ENCODE peak calls at places on chromosomes 13 and 19, in five cellular contexts. One of them, this sample, is unnamed.

GRCh38 chr19:58351996-58352755 is 1.1 kb downstream of the A1BG start:
- DNase-seq in stimulated activated CD4-positive, alpha-beta T cell treated with anti-CD3 and anti-CD28 coated beads, TNF-alpha, amount 100 ng/mL, for 48 hours: no peak
- DNase-seq in breast epithelium: no peak
- DNase-seq in HS-5: no peak
- DNase-seq in NCI-H1105 treated with DMSO at 0.1 percent for 48 hours: no peak
- DNase-seq in this sample: no peak

GRCh38 chr13:99955747-99956472 is 15.7 kb downstream of the ZIC5 start:
- DNase-seq in stimulated activated CD4-positive, alpha-beta T cell treated with anti-CD3 and anti-CD28 coated beads, TNF-alpha, amount 100 ng/mL, for 48 hours: no peak
- DNase-seq in breast epithelium: no peak
- DNase-seq in HS-5: no peak
- DNase-seq in NCI-H1105 treated with DMSO at 0.1 percent for 48 hours: no peak
- DNase-seq in this sample: no peak

GRCh38 chr13:52599037-52599852 is 43.0 kb upstream of the HNRNPA1L2 start:
- DNase-seq in stimulated activated CD4-positive, alpha-beta T cell treated with anti-CD3 and anti-CD28 coated beads, TNF-alpha, amount 100 ng/mL, for 48 hours: no peak
- DNase-seq in breast epithelium: no peak
- DNase-seq in HS-5: no peak
- DNase-seq in NCI-H1105 treated with DMSO at 0.1 percent for 48 hours: peak; percentile 43
- DNase-seq in this sample: peak; percentile 55

GRCh38 chr13:101499406-101499805 is 46.9 kb downstream of the ITGBL1 start:
- DNase-seq in stimulated activated CD4-positive, alpha-beta T cell treated with anti-CD3 and anti-CD28 coated beads, TNF-alpha, amount 100 ng/mL, for 48 hours: no peak
- DNase-seq in breast epithelium: no peak
- DNase-seq in HS-5: no peak
- DNase-seq in NCI-H1105 treated with DMSO at 0.1 percent for 48 hours: no peak
- DNase-seq in this sample: no peak

GRCh38 chr13:108632649-108633167 is 3.3 kb downstream of the MYO16 start:
- DNase-seq in stimulated activated CD4-positive, alpha-beta T cell treated with anti-CD3 and anti-CD28 coated beads, TNF-alpha, amount 100 ng/mL, for 48 hours: no peak
- DNase-seq in breast epithelium: no peak
- DNase-seq in HS-5: no peak
- DNase-seq in NCI-H1105 treated with DMSO at 0.1 percent for 48 hours: no peak
- DNase-seq in this sample: no peak

GRCh38 chr13:110520431-110521295 is 40.9 kb downstream of the RAB20 start:
- DNase-seq in stimulated activated CD4-positive, alpha-beta T cell treated with anti-CD3 and anti-CD28 coated beads, TNF-alpha, amount 100 ng/mL, for 48 hours: no peak
- DNase-seq in breast epithelium: no peak
- DNase-seq in HS-5: no peak
- DNase-seq in NCI-H1105 treated with DMSO at 0.1 percent for 48 hours: no peak
- DNase-seq in this sample: no peak

GRCh38 chr13:23671367-23671766 is 101.2 kb downstream of the TNFRSF19 start:
- DNase-seq in stimulated activated CD4-positive, alpha-beta T cell treated with anti-CD3 and anti-CD28 coated beads, TNF-alpha, amount 100 ng/mL, for 48 hours: no peak
- DNase-seq in breast epithelium: no peak
- DNase-seq in HS-5: no peak
- DNase-seq in NCI-H1105 treated with DMSO at 0.1 percent for 48 hours: no peak
- DNase-seq in this sample: no peak

GRCh38 chr13:21326155-21327030 is 132.7 kb downstream of the ZDHHC20 start:
- DNase-seq in stimulated activated CD4-positive, alpha-beta T cell treated with anti-CD3 and anti-CD28 coated beads, TNF-alpha, amount 100 ng/mL, for 48 hours: peak; percentile 19
- DNase-seq in breast epithelium: no peak
- DNase-seq in HS-5: no peak
- DNase-seq in NCI-H1105 treated with DMSO at 0.1 percent for 48 hours: no peak
- DNase-seq in this sample: peak; percentile 30

GRCh38 chr19:3880471-3881271 is at the start of gene ATCAY:
- DNase-seq in stimulated activated CD4-positive, alpha-beta T cell treated with anti-CD3 and anti-CD28 coated beads, TNF-alpha, amount 100 ng/mL, for 48 hours: no peak
- DNase-seq in breast epithelium: no peak
- DNase-seq in HS-5: no peak
- DNase-seq in NCI-H1105 treated with DMSO at 0.1 percent for 48 hours: peak; percentile 88
- DNase-seq in this sample: no peak

GRCh38 chr13:21071015-21071414 is 9.6 kb upstream of the LATS2 start:
- DNase-seq in stimulated activated CD4-positive, alpha-beta T cell treated with anti-CD3 and anti-CD28 coated beads, TNF-alpha, amount 100 ng/mL, for 48 hours: no peak
- DNase-seq in breast epithelium: no peak
- DNase-seq in HS-5: no peak
- DNase-seq in NCI-H1105 treated with DMSO at 0.1 percent for 48 hours: no peak
- DNase-seq in this sample: peak; percentile 44

GRCh38 chr19:46821512-46822359 is 28.9 kb downstream of the AP2S1 start:
- DNase-seq in stimulated activated CD4-positive, alpha-beta T cell treated with anti-CD3 and anti-CD28 coated beads, TNF-alpha, amount 100 ng/mL, for 48 hours: peak; percentile 41
- DNase-seq in breast epithelium: no peak
- DNase-seq in HS-5: no peak
- DNase-seq in NCI-H1105 treated with DMSO at 0.1 percent for 48 hours: no peak
- DNase-seq in this sample: no peak

GRCh38 chr19:2969104-2969504 is 8.3 kb upstream of the TLE6 start:
- DNase-seq in stimulated activated CD4-positive, alpha-beta T cell treated with anti-CD3 and anti-CD28 coated beads, TNF-alpha, amount 100 ng/mL, for 48 hours: no peak
- DNase-seq in breast epithelium: no peak
- DNase-seq in HS-5: no peak
- DNase-seq in NCI-H1105 treated with DMSO at 0.1 percent for 48 hours: peak; percentile 94
- DNase-seq in this sample: no peak

GRCh38 chr19:30669329-30670010 is 297.3 kb downstream of the ZNF536 start:
- DNase-seq in stimulated activated CD4-positive, alpha-beta T cell treated with anti-CD3 and anti-CD28 coated beads, TNF-alpha, amount 100 ng/mL, for 48 hours: peak; percentile 41
- DNase-seq in breast epithelium: peak; percentile 70
- DNase-seq in HS-5: no peak
- DNase-seq in NCI-H1105 treated with DMSO at 0.1 percent for 48 hours: peak; percentile 36
- DNase-seq in this sample: no peak

GRCh38 chr13:105982219-105982618 is 553.2 kb downstream of the EFNB2 start:
- DNase-seq in stimulated activated CD4-positive, alpha-beta T cell treated with anti-CD3 and anti-CD28 coated beads, TNF-alpha, amount 100 ng/mL, for 48 hours: no peak
- DNase-seq in breast epithelium: no peak
- DNase-seq in HS-5: no peak
- DNase-seq in NCI-H1105 treated with DMSO at 0.1 percent for 48 hours: no peak
- DNase-seq in this sample: no peak

GRCh38 chr13:78121459-78122348 is 203.1 kb upstream of the EDNRB start:
- DNase-seq in stimulated activated CD4-positive, alpha-beta T cell treated with anti-CD3 and anti-CD28 coated beads, TNF-alpha, amount 100 ng/mL, for 48 hours: peak; percentile 8
- DNase-seq in breast epithelium: no peak
- DNase-seq in HS-5: peak; percentile 11
- DNase-seq in NCI-H1105 treated with DMSO at 0.1 percent for 48 hours: peak; percentile 24
- DNase-seq in this sample: no peak

GRCh38 chr19:2035590-2035991 is 15.5 kb downstream of the MKNK2 start:
- DNase-seq in stimulated activated CD4-positive, alpha-beta T cell treated with anti-CD3 and anti-CD28 coated beads, TNF-alpha, amount 100 ng/mL, for 48 hours: no peak
- DNase-seq in breast epithelium: no peak
- DNase-seq in HS-5: no peak
- DNase-seq in NCI-H1105 treated with DMSO at 0.1 percent for 48 hours: no peak
- DNase-seq in this sample: no peak

GRCh38 chr13:44044544-44045178 is 165.0 kb downstream of the LACC1 start:
- DNase-seq in stimulated activated CD4-positive, alpha-beta T cell treated with anti-CD3 and anti-CD28 coated beads, TNF-alpha, amount 100 ng/mL, for 48 hours: no peak
- DNase-seq in breast epithelium: no peak
- DNase-seq in HS-5: no peak
- DNase-seq in NCI-H1105 treated with DMSO at 0.1 percent for 48 hours: no peak
- DNase-seq in this sample: peak; percentile 23

GRCh38 chr13:40666905-40667621 is 622 bp upstream of the FOXO1 start:
- DNase-seq in stimulated activated CD4-positive, alpha-beta T cell treated with anti-CD3 and anti-CD28 coated beads, TNF-alpha, amount 100 ng/mL, for 48 hours: no peak
- DNase-seq in breast epithelium: no peak
- DNase-seq in HS-5: no peak
- DNase-seq in NCI-H1105 treated with DMSO at 0.1 percent for 48 hours: peak; percentile 22
- DNase-seq in this sample: no peak

GRCh38 chr19:48873476-48874308 is 1.5 kb downstream of the PPP1R15A start:
- DNase-seq in stimulated activated CD4-positive, alpha-beta T cell treated with anti-CD3 and anti-CD28 coated beads, TNF-alpha, amount 100 ng/mL, for 48 hours: no peak
- DNase-seq in breast epithelium: no peak
- DNase-seq in HS-5: no peak
- DNase-seq in NCI-H1105 treated with DMSO at 0.1 percent for 48 hours: no peak
- DNase-seq in this sample: no peak